ENCODE peak calls at places on chromosome 18, in five cellular contexts. G is T-helper 1 cell, W is fibroblast of gingiva, B is A549, V is iris pigment epithelial cell. U is an unnamed sample.

GRCh38 chr18:60246606-60247005 is 126.0 kb downstream of the MC4R start:
- DNase-seq in G (no peak), W (no peak), B (no peak), V (no peak), U (no peak)

GRCh38 chr18:45197526-45197970 is 417.7 kb upstream of the SLC14A2 start:
- DNase-seq in G (no peak), W (no peak), B (peak; percentile 1), V (peak; percentile 61), U (peak; percentile 74)

GRCh38 chr18:51235011-51235789 is 37.7 kb upstream of the MEX3C start:
- DNase-seq in G (no peak), W (no peak), B (peak; percentile 48), V (no peak), U (peak; percentile 63)

GRCh38 chr18:24027156-24027555 is 12.6 kb downstream of the TTC39C start:
- DNase-seq in G (no peak), W (peak; percentile 96), B (no peak), V (peak; percentile 94), U (no peak)

GRCh38 chr18:13165636-13166423 is 52.7 kb upstream of the LDLRAD4 start:
- DNase-seq in G (no peak), W (no peak), B (no peak), V (no peak), U (no peak)

GRCh38 chr18:28177828-28178635 is 1.1 kb upstream of the CDH2 start:
- DNase-seq in G (no peak), W (peak; percentile 45), B (peak; percentile 66), V (peak; percentile 76), U (no peak)

GRCh38 chr18:58385472-58385871 is 243.4 kb downstream of the ALPK2 start:
- DNase-seq in G (no peak), W (no peak), B (no peak), V (no peak), U (no peak)

GRCh38 chr18:46264255-46264654 is 160.1 kb downstream of the HAUS1 start:
- DNase-seq in G (no peak), W (peak; percentile 41), B (peak; percentile 42), V (peak; percentile 42), U (no peak)